ENCODE peak calls at places on chromosomes 4 and X, in six cellular contexts. P, V, T, G, U and F are unnamed samples.

GRCh38 chr4:155371432-155372043 is 5.2 kb downstream of the MAP9 start:
- DNase-seq in V (peak; percentile 14), P (no peak), G (no peak), U (no peak), T (peak; percentile 54), F (no peak)

GRCh38 chr4:176988226-176988625 is 195.5 kb upstream of the VEGFC start:
- DNase-seq in U (no peak), T (no peak), V (peak; percentile 94), P (no peak), G (no peak), F (no peak)

GRCh38 chrX:134423606-134424005 is 36.4 kb upstream of the HPRT1 start:
- DNase-seq in P (no peak), G (no peak), V (peak; percentile 15), U (no peak), T (peak; percentile 21), F (no peak)

GRCh38 chr4:2696423-2696822 is 59.7 kb downstream of the TNIP2 start:
- DNase-seq in T (peak; percentile 98), G (no peak), U (no peak), V (no peak), P (no peak), F (no peak)

GRCh38 chr4:177512646-177513045 is 70.4 kb upstream of the AGA start:
- DNase-seq in P (no peak), U (no peak), T (no peak), V (no peak), G (no peak), F (no peak)

GRCh38 chrX:120334137-120334536 is 22.9 kb upstream of the TMEM255A start:
- DNase-seq in T (peak; percentile 18), U (no peak), G (no peak), P (no peak), V (no peak), F (no peak)

GRCh38 chr4:94256833-94257232 is 49.2 kb downstream of the SMARCAD1 start:
- DNase-seq in T (peak; percentile 14), V (no peak), G (no peak), U (no peak), P (no peak), F (no peak)

GRCh38 chr4:6272863-6273660 is 3.4 kb downstream of the WFS1 start:
- DNase-seq in V (peak; percentile 90), T (no peak), G (no peak), P (no peak), U (no peak), F (no peak)

GRCh38 chrX:39070009-39070408 is 268.8 kb downstream of the MID1IP1 start:
- DNase-seq in P (no peak), U (no peak), T (no peak), V (no peak), G (no peak), F (no peak)

GRCh38 chrX:8037593-8038348 is 110.6 kb upstream of the PNPLA4 start:
- DNase-seq in P (no peak), U (no peak), G (no peak), T (no peak), V (no peak), F (no peak)

GRCh38 chr4:38089961-38090360 is 129.8 kb downstream of the PTTG2 start:
- DNase-seq in V (no peak), G (no peak), P (no peak), T (no peak), U (no peak), F (no peak)

GRCh38 chr4:81452452-81453011 is 19.2 kb downstream of the RASGEF1B start:
- DNase-seq in V (no peak), G (no peak), P (no peak), U (no peak), T (no peak), F (no peak)

GRCh38 chr4:107292979-107293378 is 256.9 kb upstream of the DKK2 start:
- DNase-seq in T (no peak), G (no peak), V (no peak), U (no peak), P (no peak), F (no peak)

GRCh38 chrX:110006826-110007375 is 4.0 kb downstream of the TMEM164 start:
- DNase-seq in T (no peak), V (no peak), P (no peak), U (no peak), G (no peak), F (no peak)

GRCh38 chr4:71184195-71184781 is 154.5 kb upstream of the SLC4A4 start:
- DNase-seq in T (peak; percentile 68), P (no peak), U (no peak), G (peak; percentile 36), V (peak; percentile 69), F (no peak)

GRCh38 chrX:74438771-74439170 is 17.5 kb downstream of the SLC16A2 start:
- DNase-seq in U (no peak), G (no peak), T (no peak), V (no peak), P (no peak), F (no peak)

GRCh38 chrX:31461266-31461665 is 389.4 kb upstream of the FTHL17 start:
- DNase-seq in G (no peak), P (no peak), T (no peak), V (no peak), U (no peak), F (no peak)

GRCh38 chr4:45554423-45554822 is 569.4 kb downstream of the GABRG1 start:
- DNase-seq in T (no peak), G (no peak), U (no peak), P (no peak), V (peak; percentile 1), F (no peak)

GRCh38 chr4:121736735-121737351 is 28.1 kb downstream of the SMIM43 start:
- DNase-seq in P (no peak), U (no peak), G (no peak), T (peak; percentile 22), V (peak; percentile 56), F (no peak)

GRCh38 chrX:112844250-112844649 is 3.6 kb upstream of the AMOT start:
- DNase-seq in T (no peak), U (no peak), P (no peak), G (no peak), V (peak; percentile 53), F (no peak)

GRCh38 chrX:115642895-115643530 is 82.0 kb downstream of the PLS3 start:
- DNase-seq in V (peak; percentile 44), P (no peak), T (peak; percentile 14), G (no peak), U (no peak), F (no peak)

GRCh38 chr4:164550989-164551712 is 202.8 kb upstream of the SMIM31 start:
- DNase-seq in P (no peak), V (no peak), U (no peak), G (no peak), T (no peak), F (no peak)

GRCh38 chrX:42070866-42071265 is 147.5 kb upstream of the CASK start:
- DNase-seq in U (no peak), T (no peak), P (no peak), V (no peak), G (no peak), F (no peak)

GRCh38 chr4:156803056-156803455 is 168.5 kb downstream of the PDGFC start:
- DNase-seq in U (no peak), T (no peak), G (no peak), V (peak; percentile 26), P (no peak), F (no peak)

GRCh38 chr4:169283114-169283509 is 12.4 kb upstream of the SH3RF1 start:
- DNase-seq in T (no peak), P (no peak), U (no peak), V (peak; percentile 98), G (no peak), F (no peak)

GRCh38 chr4:72689929-72690328 is 120.9 kb upstream of the ADAMTS3 start:
- DNase-seq in V (no peak), U (no peak), T (no peak), G (no peak), P (no peak), F (no peak)

GRCh38 chr4:122890142-122890769 is 32.1 kb downstream of the NUDT6 start:
- DNase-seq in U (no peak), V (peak; percentile 67), P (no peak), G (no peak), T (no peak), F (no peak)

GRCh38 chrX:63913719-63914118 is 128.7 kb upstream of the ARHGEF9 start:
- DNase-seq in P (no peak), U (no peak), V (no peak), T (no peak), G (no peak), F (no peak)